ENCODE peak calls at places on chromosomes 3 and 15, in six cellular contexts. K, S, A, F, O and H are unnamed samples.

GRCh38 chr15:46126581-46126980 is 491.8 kb downstream of the SQOR start:
- DNase-seq in K (no peak), S (no peak), A (no peak), F (no peak), O (no peak), H (no peak)

GRCh38 chr3:65028024-65028423 is 340.2 kb upstream of the ADAMTS9 start:
- DNase-seq in K (peak; percentile 68), S (no peak), A (no peak), F (no peak), O (no peak), H (no peak)

GRCh38 chr3:127654374-127654773 is 18.4 kb upstream of the ABTB1 start:
- DNase-seq in K (no peak), S (no peak), A (no peak), F (no peak), O (no peak), H (no peak)

GRCh38 chr3:184155644-184156521 is 706 bp downstream of the DVL3 start:
- DNase-seq in K (peak; percentile 61), S (no peak), A (no peak), F (peak; percentile 31), O (no peak), H (no peak)

GRCh38 chr3:188242426-188243123 is 88.6 kb downstream of the LPP start:
- DNase-seq in K (no peak), S (no peak), A (no peak), F (no peak), O (no peak), H (no peak)

GRCh38 chr15:62985768-62986167 is 56.8 kb upstream of the TPM1 start:
- DNase-seq in K (no peak), S (no peak), A (peak; percentile 73), F (no peak), O (peak; percentile 56), H (no peak)

GRCh38 chr3:7630351-7630911 is 769.5 kb downstream of the GRM7 start:
- DNase-seq in K (no peak), S (no peak), A (no peak), F (no peak), O (no peak), H (no peak)

GRCh38 chr15:28890711-28891495 is 5.1 kb downstream of the APBA2 start:
- DNase-seq in K (no peak), S (no peak), A (no peak), F (no peak), O (no peak), H (no peak)

GRCh38 chr15:52228928-52229327 is 37.7 kb upstream of the GNB5 start:
- DNase-seq in K (peak; percentile 83), S (no peak), A (no peak), F (peak; percentile 93), O (no peak), H (peak; percentile 79)

GRCh38 chr3:123834631-123835030 is 49.5 kb downstream of the MYLK start:
- DNase-seq in K (no peak), S (no peak), A (peak; percentile 78), F (no peak), O (peak; percentile 67), H (peak; percentile 96)

GRCh38 chr3:171960159-171960558 is 79.2 kb upstream of the FNDC3B start:
- DNase-seq in K (no peak), S (no peak), A (no peak), F (no peak), O (no peak), H (no peak)

GRCh38 chr15:56286213-56286612 is 42.5 kb upstream of the RFX7 start:
- DNase-seq in K (peak; percentile 57), S (no peak), A (no peak), F (no peak), O (no peak), H (no peak)

GRCh38 chr3:154151969-154152368 is 30.8 kb downstream of the ARHGEF26 start:
- DNase-seq in K (no peak), S (no peak), A (peak; percentile 30), F (no peak), O (peak; percentile 84), H (no peak)

GRCh38 chr3:42796332-42796885 is 7.9 kb downstream of the HIGD1A start:
- DNase-seq in K (peak; percentile 46), S (no peak), A (no peak), F (no peak), O (no peak), H (no peak)
- H3K4me3 ChIP-seq in K (peak overlapping the region; percentile 4), S (no peak overlapping the region), A (no peak overlapping the region), F (no peak overlapping the region), O (no peak overlapping the region), H (no peak overlapping the region)

GRCh38 chr3:186483611-186484340 is 60.4 kb downstream of the CRYGS start:
- DNase-seq in K (no peak), S (no peak), A (no peak), F (no peak), O (no peak), H (no peak)

GRCh38 chr3:186489507-186489906 is 54.7 kb downstream of the CRYGS start:
- DNase-seq in K (no peak), S (no peak), A (no peak), F (no peak), O (no peak), H (no peak)

GRCh38 chr3:186492594-186492993 is 51.6 kb downstream of the CRYGS start:
- DNase-seq in K (no peak), S (no peak), A (no peak), F (no peak), O (peak; percentile 32), H (no peak)

GRCh38 chr3:186487037-186487436 is 57.1 kb downstream of the CRYGS start:
- DNase-seq in K (no peak), S (no peak), A (no peak), F (no peak), O (no peak), H (no peak)

DNA sequence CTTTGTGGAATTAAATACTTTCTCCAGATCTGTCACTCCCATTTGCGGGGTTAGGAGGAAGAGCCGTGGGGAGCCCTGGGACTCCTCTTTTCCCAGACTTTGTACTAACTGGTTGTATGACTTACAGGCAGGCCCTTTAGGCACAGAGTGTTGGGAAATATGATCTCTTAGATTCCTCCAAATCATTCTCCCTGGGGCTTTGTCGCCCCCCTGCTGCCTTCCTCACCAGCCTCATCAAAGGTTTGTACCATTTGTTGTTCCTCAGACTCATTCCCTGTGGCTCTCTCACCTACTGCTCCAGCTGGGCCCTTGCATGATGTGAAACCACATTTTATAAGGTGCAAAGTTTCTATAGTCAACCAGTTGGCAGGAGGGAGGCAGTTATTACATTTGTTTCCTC is 56.4 kb downstream of the CRYGS start:
- DNase-seq in K (peak; percentile 31), S (no peak), A (no peak), F (no peak), O (no peak), H (no peak)
- TF ChIP-seq CTCF in K (no peak), S (no peak), A (no peak), F (no peak), O (no peak), H (no peak)

GRCh38 chr3:159074756-159075155 is 272.9 kb downstream of the MFSD1 start:
- DNase-seq in K (no peak), S (no peak), A (no peak), F (no peak), O (no peak), H (no peak)

GRCh38 chr3:159080821-159081220 is 279.0 kb downstream of the MFSD1 start:
- DNase-seq in K (no peak), S (no peak), A (no peak), F (no peak), O (no peak), H (no peak)

GRCh38 chr3:159075302-159075701 is 273.4 kb downstream of the MFSD1 start:
- DNase-seq in K (no peak), S (no peak), A (no peak), F (no peak), O (no peak), H (no peak)

GRCh38 chr3:159080236-159080635 is 278.4 kb downstream of the MFSD1 start:
- DNase-seq in K (no peak), S (no peak), A (no peak), F (no peak), O (no peak), H (no peak)

DNA sequence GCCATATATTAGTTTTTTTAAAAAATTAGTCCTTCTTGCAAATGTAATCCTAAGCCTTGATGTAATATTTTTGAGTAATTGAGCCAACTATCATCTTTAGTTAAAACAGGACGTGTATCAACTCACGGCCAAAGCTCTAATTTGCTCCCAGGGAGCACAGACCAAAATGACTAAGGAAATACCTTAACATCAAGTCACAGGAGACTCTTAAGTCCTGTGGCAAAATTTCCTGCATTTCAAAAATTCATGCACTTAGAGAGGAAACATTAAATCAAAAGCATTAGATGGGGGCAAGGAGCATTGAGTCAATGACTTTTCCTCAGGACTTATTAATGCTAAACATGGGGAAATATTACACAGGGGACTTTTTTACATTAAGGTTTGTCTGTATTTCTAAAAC is 276.0 kb downstream of the MFSD1 start:
- DNase-seq in K (no peak), S (no peak), A (peak; percentile 78), F (no peak), O (peak; percentile 59), H (no peak)
- H3K27me3 ChIP-seq in K (no peaks in the 10 kb centered on the region), S (no peaks in the 10 kb centered on the region), A (no peaks in the 10 kb centered on the region), F (no peaks in the 10 kb centered on the region), O (no peaks in the 10 kb centered on the region), H (no peaks in the 10 kb centered on the region)

GRCh38 chr3:71600646-71601288 is 17.2 kb upstream of the FOXP1 start:
- DNase-seq in K (no peak), S (no peak), A (no peak), F (no peak), O (no peak), H (no peak)

GRCh38 chr3:71606582-71606981 is 23.1 kb upstream of the FOXP1 start:
- DNase-seq in K (no peak), S (no peak), A (no peak), F (no peak), O (no peak), H (no peak)

GRCh38 chr3:71602256-71602655 is 18.7 kb upstream of the FOXP1 start:
- DNase-seq in K (no peak), S (no peak), A (no peak), F (no peak), O (no peak), H (no peak)

GRCh38 chr3:71599416-71599815 is 15.9 kb upstream of the FOXP1 start:
- DNase-seq in K (no peak), S (no peak), A (no peak), F (no peak), O (no peak), H (no peak)

GRCh38 chr3:71601811-71602210 is 18.3 kb upstream of the FOXP1 start:
- DNase-seq in K (no peak), S (no peak), A (peak; percentile 32), F (no peak), O (peak; percentile 68), H (no peak)
- H3K4me3 ChIP-seq in K (no peak overlapping the region), S (no peak overlapping the region), A (no peak overlapping the region), F (no peak overlapping the region), O (no peak overlapping the region), H (no peak overlapping the region)

DNA sequence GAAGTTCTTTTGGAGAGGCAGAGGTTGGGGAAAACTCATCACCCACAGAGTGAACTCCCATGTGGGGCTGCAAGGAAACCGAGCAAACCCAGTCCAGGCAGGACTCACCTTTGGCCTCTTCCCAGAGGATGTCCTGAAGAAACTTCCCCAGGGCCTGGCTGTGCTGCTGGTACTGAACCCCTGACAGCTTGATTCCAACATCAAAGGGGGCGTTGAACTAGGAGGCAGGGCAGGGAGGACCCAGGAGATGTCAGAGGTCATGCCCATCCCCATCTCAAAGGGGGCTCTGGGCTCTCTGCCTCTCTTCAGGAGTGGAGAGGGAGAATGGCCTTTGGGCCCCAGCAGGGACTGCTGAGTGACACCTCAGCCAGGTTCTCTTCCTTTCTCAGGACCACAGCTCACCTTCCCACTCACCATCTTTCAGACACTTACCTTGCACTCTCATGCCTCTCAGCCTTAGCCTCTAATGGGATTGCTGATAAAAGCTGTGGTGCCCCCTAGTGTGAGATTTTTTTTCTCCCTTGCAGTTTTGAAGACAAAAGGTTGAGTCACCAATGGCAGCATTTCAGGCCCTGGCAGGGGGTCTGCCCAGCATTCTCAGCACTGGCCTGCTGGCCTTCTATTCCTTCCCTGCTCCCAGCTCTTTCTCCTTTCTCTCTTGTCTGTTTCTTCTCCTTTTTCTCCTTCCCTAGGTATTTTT is 6.0 kb downstream of the GHRL start:
- DNase-seq in K (peak; percentile 56), S (peak; percentile 49), A (no peak), F (no peak), O (peak; percentile 46), H (no peak)
- TF ChIP-seq CTCF in K (no peak), S (peak; percentile 32), A (no peak), F (peak; percentile 31), O (peak; percentile 64), H (no peak)